ENCODE peak calls at places on chromosomes 1 and 21, in five cellular contexts. V is HAP-1, G is GM12891, C is SHP77, Z is GM20000. D is an unnamed sample.

GRCh38 chr1:26097696-26098095 is 13.9 kb upstream of the PDIK1L start:
- DNase-seq in V (no peak), C (no peak), Z (no peak), G (no peak), D (no peak)

GRCh38 chr1:101262601-101263348 is 26.0 kb downstream of the S1PR1 start:
- DNase-seq in C (no peak), Z (no peak), V (no peak), G (no peak), D (no peak)

GRCh38 chr1:216210081-216210480 is 213.2 kb downstream of the USH2A start:
- DNase-seq in G (no peak), C (no peak), Z (no peak), V (no peak), D (no peak)

GRCh38 chr1:215895893-215896292 is 328.8 kb downstream of the KCTD3 start:
- DNase-seq in G (no peak), Z (no peak), C (no peak), V (no peak), D (no peak)

GRCh38 chr1:51671527-51672325 is 54.8 kb downstream of the OSBPL9 start:
- DNase-seq in Z (no peak), C (no peak), V (no peak), G (no peak), D (no peak)

GRCh38 chr1:16178596-16179497 is 23.0 kb upstream of the EPHA2 start:
- DNase-seq in V (no peak), C (no peak), G (no peak), Z (no peak), D (no peak)

GRCh38 chr21:30102881-30103280 is 63.7 kb downstream of the CLDN17 start:
- DNase-seq in G (no peak), V (no peak), Z (no peak), C (no peak), D (no peak)

GRCh38 chr1:38527373-38527966 is 332.1 kb downstream of the RRAGC start:
- DNase-seq in G (peak; percentile 64), V (no peak), Z (peak; percentile 85), C (no peak), D (peak; percentile 83)

GRCh38 chr1:18384477-18384876 is 96.3 kb upstream of the KLHDC7A start:
- DNase-seq in V (no peak), G (no peak), C (no peak), Z (no peak), D (no peak)

GRCh38 chr1:63917571-63918394 is 144.0 kb downstream of the ROR1 start:
- DNase-seq in Z (peak; percentile 11), V (no peak), G (no peak), C (no peak), D (no peak)

GRCh38 chr1:230611128-230611914 is 31.0 kb upstream of the COG2 start:
- DNase-seq in Z (no peak), C (no peak), G (no peak), V (no peak), D (no peak)

GRCh38 chr1:63320024-63320799 is 2.2 kb upstream of the FOXD3 start:
- DNase-seq in Z (peak; percentile 37), C (no peak), V (no peak), G (no peak), D (no peak)

GRCh38 chr1:235018161-235018560 is 110.5 kb downstream of the TOMM20 start:
- DNase-seq in V (no peak), G (no peak), C (no peak), Z (no peak), D (no peak)

GRCh38 chr1:6601049-6601864 is 1.4 kb downstream of the KLHL21 start:
- DNase-seq in G (no peak), V (peak; percentile 51), C (no peak), Z (peak; percentile 80), D (peak; percentile 75)

GRCh38 chr1:6144175-6144574 is 35.9 kb downstream of the CHD5 start:
- DNase-seq in C (no peak), V (no peak), Z (no peak), G (no peak), D (no peak)

GRCh38 chr1:208326033-208326432 is 81.8 kb upstream of the PLXNA2 start:
- DNase-seq in G (no peak), V (no peak), C (no peak), Z (no peak), D (no peak)

GRCh38 chr1:21607549-21608529 is 61.3 kb downstream of the RAP1GAP start:
- DNase-seq in G (peak; percentile 97), Z (peak; percentile 92), V (peak; percentile 91), C (no peak), D (peak; percentile 94)

GRCh38 chr1:58895082-58895481 is 111.2 kb upstream of the JUN start:
- DNase-seq in G (no peak), C (no peak), V (no peak), Z (no peak), D (no peak)

GRCh38 chr1:145978477-145978859 is 14.0 kb downstream of the POLR3GL start:
- DNase-seq in Z (no peak), V (no peak), G (no peak), C (no peak), D (no peak)

GRCh38 chr1:24362982-24363614 is 43.9 kb downstream of the GRHL3 start:
- DNase-seq in V (no peak), Z (no peak), G (no peak), C (no peak), D (no peak)

GRCh38 chr1:109457819-109458218 is 8.5 kb upstream of the SYPL2 start:
- DNase-seq in G (no peak), C (no peak), Z (no peak), V (no peak), D (no peak)

GRCh38 chr1:44945992-44946391 is 40.4 kb downstream of the EIF2B3 start:
- DNase-seq in V (no peak), C (no peak), Z (no peak), G (no peak), D (no peak)

GRCh38 chr1:58608945-58609344 is 31.9 kb upstream of the TACSTD2 start:
- DNase-seq in Z (no peak), G (no peak), C (no peak), V (no peak), D (no peak)

GRCh38 chr1:95247607-95248006 is 13.6 kb downstream of the RWDD3 start:
- DNase-seq in G (no peak), V (no peak), Z (no peak), C (no peak), D (no peak)

GRCh38 chr1:229260297-229260696 is 10.6 kb upstream of the RAB4A start:
- DNase-seq in G (no peak), C (no peak), Z (no peak), V (no peak), D (no peak)

GRCh38 chr1:205325334-205325884 is 3.9 kb upstream of the NUAK2 start:
- DNase-seq in V (peak; percentile 68), C (peak; percentile 63), Z (peak; percentile 75), G (no peak), D (peak; percentile 63)

GRCh38 chr1:238063454-238063853 is 172.7 kb upstream of the ZP4 start:
- DNase-seq in Z (no peak), G (no peak), V (no peak), C (no peak), D (no peak)

GRCh38 chr1:220914283-220915116 is 35.3 kb downstream of the HLX start:
- DNase-seq in G (no peak), V (no peak), Z (no peak), C (no peak), D (no peak)

GRCh38 chr1:198447468-198447867 is 93.0 kb downstream of the ATP6V1G3 start:
- DNase-seq in C (no peak), Z (no peak), V (no peak), G (no peak), D (no peak)

GRCh38 chr1:200238311-200238710 is 171.5 kb downstream of the ZNF281 start:
- DNase-seq in V (no peak), C (no peak), G (no peak), Z (no peak), D (no peak)

GRCh38 chr1:224448428-224449017 is 13.9 kb upstream of the WDR26 start:
- DNase-seq in Z (no peak), C (no peak), G (no peak), V (no peak), D (no peak)

GRCh38 chr21:25280061-25280460 is 327.2 kb downstream of the MRPL39 start:
- DNase-seq in V (no peak), C (no peak), G (no peak), Z (no peak), D (no peak)

GRCh38 chr1:156487862-156488261 is 12.7 kb downstream of the MEF2D start:
- DNase-seq in Z (peak; percentile 74), G (no peak), V (no peak), C (no peak), D (peak; percentile 75)

GRCh38 chr1:99599678-99600175 is 46.2 kb upstream of the PALMD start:
- DNase-seq in Z (no peak), V (no peak), C (no peak), G (no peak), D (no peak)

GRCh38 chr1:83693409-83694126 is 305.4 kb downstream of the TTLL7 start:
- DNase-seq in G (no peak), C (no peak), Z (no peak), V (peak; percentile 17), D (no peak)

D was measured in GM10248.